ENCODE peak calls at places on chromosome 22, in four cellular contexts. One of them, this sample, is unnamed.
A peak's percentile ranks its signal among the peaks of the same experiment; 100 is the strongest.

GRCh38 chr22:26460202-26460601 is 23.4 kb downstream of the HPS4 start:
- DNase-seq in HepG2: no peak
- DNase-seq in K562: no peak
- DNase-seq in GM12878: no peak
- DNase-seq in this sample: no peak

GRCh38 chr22:22018825-22019658 is 36.5 kb upstream of the TOP3B start:
- DNase-seq in HepG2: no peak
- DNase-seq in K562: no peak
- DNase-seq in GM12878: no peak
- DNase-seq in this sample: no peak

GRCh38 chr22:22920104-22920654 is 32.6 kb downstream of the IGLL5 start:
- DNase-seq in HepG2: no peak
- DNase-seq in K562: peak; percentile 62
- DNase-seq in GM12878: no peak
- DNase-seq in this sample: no peak

GRCh38 chr22:22745225-22746060 is 101.0 kb downstream of the GGTLC2 start:
- DNase-seq in HepG2: peak; percentile 5
- DNase-seq in K562: peak; percentile 83
- DNase-seq in GM12878: no peak
- DNase-seq in this sample: peak; percentile 26

GRCh38 chr22:41315586-41315985 is 14.3 kb downstream of the ZC3H7B start:
- DNase-seq in HepG2: no peak
- DNase-seq in K562: no peak
- DNase-seq in GM12878: no peak
- DNase-seq in this sample: no peak

GRCh38 chr22:39959640-39960447 is at the start of gene TMA7B:
- DNase-seq in HepG2: no peak
- DNase-seq in K562: peak; percentile 49
- DNase-seq in GM12878: no peak
- DNase-seq in this sample: peak; percentile 15

GRCh38 chr22:50529416-50530279 is at the start of gene TYMP:
- DNase-seq in HepG2: peak; percentile 19
- DNase-seq in K562: no peak
- DNase-seq in GM12878: no peak
- DNase-seq in this sample: peak; percentile 45

GRCh38 chr22:50490531-50491308 is 4.1 kb downstream of the MIOX start:
- DNase-seq in HepG2: no peak
- DNase-seq in K562: no peak
- DNase-seq in GM12878: no peak
- DNase-seq in this sample: no peak

GRCh38 chr22:25102722-25103121 is 96.9 kb upstream of the CRYBB3 start:
- DNase-seq in HepG2: no peak
- DNase-seq in K562: no peak
- DNase-seq in GM12878: no peak
- DNase-seq in this sample: no peak

GRCh38 chr22:41907436-41908401 is 7.2 kb downstream of the SHISA8 start:
- DNase-seq in HepG2: no peak
- DNase-seq in K562: no peak
- DNase-seq in GM12878: no peak
- DNase-seq in this sample: no peak

GRCh38 chr22:23638611-23639010 is 6.5 kb upstream of the DRICH1 start:
- DNase-seq in HepG2: no peak
- DNase-seq in K562: no peak
- DNase-seq in GM12878: no peak
- DNase-seq in this sample: no peak

GRCh38 chr22:40247976-40248375 is 70.3 kb downstream of the TNRC6B start:
- DNase-seq in HepG2: no peak
- DNase-seq in K562: no peak
- DNase-seq in GM12878: no peak
- DNase-seq in this sample: no peak

GRCh38 chr22:24178502-24179440 is 2.5 kb upstream of the SUSD2 start:
- DNase-seq in HepG2: no peak
- DNase-seq in K562: no peak
- DNase-seq in GM12878: no peak
- DNase-seq in this sample: no peak

GRCh38 chr22:22842085-22842484 is 45.5 kb upstream of the IGLL5 start:
- DNase-seq in HepG2: no peak
- DNase-seq in K562: no peak
- DNase-seq in GM12878: no peak
- DNase-seq in this sample: no peak

GRCh38 chr22:22730655-22731373 is 86.4 kb downstream of the GGTLC2 start:
- DNase-seq in HepG2: no peak
- DNase-seq in K562: no peak
- DNase-seq in GM12878: no peak
- DNase-seq in this sample: no peak

GRCh38 chr22:17980638-17981051 is 43.7 kb downstream of the MICAL3 start:
- DNase-seq in HepG2: no peak
- DNase-seq in K562: peak; percentile 90
- DNase-seq in GM12878: no peak
- DNase-seq in this sample: no peak

GRCh38 chr22:38866399-38867123 is 5.5 kb downstream of the CBX6 start:
- DNase-seq in HepG2: no peak
- DNase-seq in K562: no peak
- DNase-seq in GM12878: no peak
- DNase-seq in this sample: no peak

GRCh38 chr22:39490135-39490798 is 11.8 kb upstream of the MIEF1 start:
- DNase-seq in HepG2: peak; percentile 62
- DNase-seq in K562: peak; percentile 82
- DNase-seq in GM12878: no peak
- DNase-seq in this sample: peak; percentile 74

GRCh38 chr22:27435839-27436581 is 365.5 kb downstream of the MN1 start:
- DNase-seq in HepG2: no peak
- DNase-seq in K562: no peak
- DNase-seq in GM12878: no peak
- DNase-seq in this sample: no peak

GRCh38 chr22:27650985-27651384 is 150.6 kb downstream of the MN1 start:
- DNase-seq in HepG2: no peak
- DNase-seq in K562: no peak
- DNase-seq in GM12878: no peak
- DNase-seq in this sample: no peak

GRCh38 chr22:31944700-31945477 is 554 bp downstream of the YWHAH start:
- DNase-seq in HepG2: no peak
- DNase-seq in K562: peak; percentile 78
- DNase-seq in GM12878: no peak
- DNase-seq in this sample: peak; percentile 16

GRCh38 chr22:20080445-20080775 is 369 bp downstream of the DGCR8 start:
- DNase-seq in HepG2: peak; percentile 23
- DNase-seq in K562: peak; percentile 100
- DNase-seq in GM12878: no peak
- DNase-seq in this sample: peak; percentile 36

GRCh38 chr22:17562906-17563870 is at the start of gene SLC25A18:
- DNase-seq in HepG2: peak; percentile 53
- DNase-seq in K562: peak; percentile 41
- DNase-seq in GM12878: no peak
- DNase-seq in this sample: no peak

GRCh38 chr22:19174106-19175025 is 4.2 kb downstream of the SLC25A1 start:
- DNase-seq in HepG2: peak; percentile 57
- DNase-seq in K562: no peak
- DNase-seq in GM12878: peak; percentile 15
- DNase-seq in this sample: no peak

GRCh38 chr22:32723632-32724031 is 77.9 kb upstream of the TIMP3 start:
- DNase-seq in HepG2: no peak
- DNase-seq in K562: no peak
- DNase-seq in GM12878: peak; percentile 25
- DNase-seq in this sample: no peak

GRCh38 chr22:47547239-47547661 is 784.8 kb downstream of the TBC1D22A start:
- DNase-seq in HepG2: no peak
- DNase-seq in K562: no peak
- DNase-seq in GM12878: no peak
- DNase-seq in this sample: no peak
- TF ChIP-seq ESRRA in HepG2: no peak
- TF ChIP-seq ESRRA in K562: no peak
- TF ChIP-seq ESRRA in GM12878: no peak
- TF ChIP-seq ESRRA in this sample: no peak

GRCh38 chr22:43411040-43411919 is 534 bp upstream of the MPPED1 start:
- DNase-seq in HepG2: no peak
- DNase-seq in K562: no peak
- DNase-seq in GM12878: no peak
- DNase-seq in this sample: no peak
- TF ChIP-seq RFX5 in HepG2: no peak
- TF ChIP-seq RFX5 in K562: no peak
- TF ChIP-seq RFX5 in GM12878: no peak
- TF ChIP-seq RFX5 in this sample: no peak

GRCh38 chr22:44621401-44622146 is 80.4 kb upstream of the PRR5 start:
- DNase-seq in HepG2: no peak
- DNase-seq in K562: no peak
- DNase-seq in GM12878: no peak
- DNase-seq in this sample: no peak

GRCh38 chr22:44620129-44620840 is 81.7 kb upstream of the PRR5 start:
- DNase-seq in HepG2: peak; percentile 49
- DNase-seq in K562: peak; percentile 31
- DNase-seq in GM12878: no peak
- DNase-seq in this sample: peak; percentile 52

GRCh38 chr22:44620841-44621382 is 81.1 kb upstream of the PRR5 start:
- DNase-seq in HepG2: no peak
- DNase-seq in K562: no peak
- DNase-seq in GM12878: no peak
- DNase-seq in this sample: no peak

GRCh38 chr22:44622685-44623084 is 79.3 kb upstream of the PRR5 start:
- DNase-seq in HepG2: no peak
- DNase-seq in K562: no peak
- DNase-seq in GM12878: no peak
- DNase-seq in this sample: no peak

DNA sequence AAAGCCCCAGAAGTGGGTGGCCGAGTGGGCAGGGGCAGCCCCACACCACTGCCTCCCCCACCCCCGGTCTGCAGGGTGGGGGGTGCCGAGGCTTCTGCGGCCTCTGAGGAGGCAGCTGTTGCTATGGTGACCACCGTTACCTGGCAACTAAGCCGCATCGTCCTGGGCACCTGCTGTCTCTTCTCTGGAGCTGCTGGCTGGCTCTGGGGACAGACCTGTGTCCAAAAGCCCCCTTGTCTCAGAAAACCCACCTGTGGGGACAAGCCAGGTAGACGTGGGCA is 79.9 kb upstream of the PRR5 start:
- DNase-seq in HepG2: no peak
- DNase-seq in K562: no peak
- DNase-seq in GM12878: no peak
- DNase-seq in this sample: no peak
- TF ChIP-seq CHD4 in HepG2: no peak
- TF ChIP-seq CHD4 in K562: no peak
- TF ChIP-seq CHD4 in GM12878: no peak
- TF ChIP-seq CHD4 in this sample: no peak

GRCh38 chr22:37782340-37783168 is 25.2 kb upstream of the GCAT start:
- DNase-seq in HepG2: peak; percentile 63
- DNase-seq in K562: peak; percentile 55
- DNase-seq in GM12878: no peak
- DNase-seq in this sample: no peak
- TF ChIP-seq ESRRA in HepG2: no peak
- TF ChIP-seq ESRRA in K562: no peak
- TF ChIP-seq ESRRA in GM12878: no peak
- TF ChIP-seq ESRRA in this sample: no peak

GRCh38 chr22:45844949-45845613 is 131.9 kb downstream of the WNT7B start:
- DNase-seq in HepG2: no peak
- DNase-seq in K562: no peak
- DNase-seq in GM12878: no peak
- DNase-seq in this sample: no peak

GRCh38 chr22:45843030-45843429 is 133.9 kb downstream of the WNT7B start:
- DNase-seq in HepG2: no peak
- DNase-seq in K562: no peak
- DNase-seq in GM12878: no peak
- DNase-seq in this sample: no peak

GRCh38 chr22:45844009-45844408 is 133.0 kb downstream of the WNT7B start:
- DNase-seq in HepG2: no peak
- DNase-seq in K562: no peak
- DNase-seq in GM12878: no peak
- DNase-seq in this sample: no peak

GRCh38 chr22:45838257-45838891 is 138.6 kb downstream of the WNT7B start:
- DNase-seq in HepG2: no peak
- DNase-seq in K562: no peak
- DNase-seq in GM12878: no peak
- DNase-seq in this sample: no peak

DNA sequence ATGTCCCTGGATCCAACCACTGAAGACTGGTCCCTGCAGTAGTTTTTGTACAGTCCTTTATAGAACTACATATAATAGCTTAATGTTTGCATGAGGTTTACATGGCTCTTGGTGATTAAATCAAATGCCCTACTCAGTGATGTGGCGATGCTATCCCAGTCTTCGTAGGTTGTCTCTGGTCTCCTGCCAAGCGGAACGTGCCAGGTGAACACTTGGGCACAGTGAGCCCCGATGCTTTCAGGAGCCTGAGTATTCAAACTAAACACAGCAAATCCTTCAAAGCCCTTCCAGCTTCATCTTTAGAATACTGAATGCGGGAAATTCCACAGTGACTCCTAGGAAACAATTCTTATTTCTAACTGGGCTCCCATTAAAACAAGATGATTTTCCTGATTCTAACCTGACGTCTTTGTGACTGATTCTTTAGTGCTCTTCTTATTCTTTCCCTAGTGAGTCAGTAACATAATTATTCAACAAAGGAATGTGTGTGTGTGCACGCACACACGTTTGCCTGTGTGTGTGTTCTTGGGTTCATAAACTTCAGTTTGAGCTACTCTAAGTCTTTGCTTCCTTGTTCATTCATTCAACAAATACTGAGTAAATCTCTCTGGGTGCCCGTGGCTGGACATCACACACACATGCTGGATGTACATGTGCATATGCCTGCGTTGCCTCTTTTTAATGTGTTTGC is 134.7 kb downstream of the WNT7B start:
- DNase-seq in HepG2: no peak
- DNase-seq in K562: no peak
- DNase-seq in GM12878: no peak
- DNase-seq in this sample: no peak
- TF ChIP-seq RFX5 in HepG2: no peak
- TF ChIP-seq RFX5 in K562: no peak
- TF ChIP-seq RFX5 in GM12878: no peak
- TF ChIP-seq RFX5 in this sample: no peak

GRCh38 chr22:36397767-36398093 is 10.0 kb upstream of the MYH9 start:
- DNase-seq in HepG2: no peak
- DNase-seq in K562: no peak
- DNase-seq in GM12878: no peak
- DNase-seq in this sample: no peak

GRCh38 chr22:36398602-36399472 is 11.1 kb upstream of the MYH9 start:
- DNase-seq in HepG2: peak; percentile 51
- DNase-seq in K562: peak; percentile 26
- DNase-seq in GM12878: no peak
- DNase-seq in this sample: no peak

GRCh38 chr22:36397081-36397766 is 9.5 kb upstream of the MYH9 start:
- DNase-seq in HepG2: peak; percentile 80
- DNase-seq in K562: no peak
- DNase-seq in GM12878: no peak
- DNase-seq in this sample: peak; percentile 47

GRCh38 chr22:36395061-36395849 is 7.5 kb upstream of the MYH9 start:
- DNase-seq in HepG2: no peak
- DNase-seq in K562: no peak
- DNase-seq in GM12878: no peak
- DNase-seq in this sample: no peak

GRCh38 chr22:36395922-36396321 is 8.2 kb upstream of the MYH9 start:
- DNase-seq in HepG2: peak; percentile 34
- DNase-seq in K562: no peak
- DNase-seq in GM12878: no peak
- DNase-seq in this sample: peak; percentile 54
- TF ChIP-seq CHD4 in HepG2: no peak
- TF ChIP-seq CHD4 in K562: no peak
- TF ChIP-seq CHD4 in GM12878: no peak
- TF ChIP-seq CHD4 in this sample: no peak

This sample was measured in A549.